ENCODE peak calls at places on chromosomes 13 and 19, in six cellular contexts. E, T, N, C, L and B are unnamed samples.

GRCh38 chr13:90696656-90697055 is 650.8 kb upstream of the MIR17HG start:
- DNase-seq in E (no peak), T (no peak), N (no peak), C (no peak), L (no peak), B (no peak)

GRCh38 chr19:45455707-45456499 is 11.9 kb upstream of the FOSB start:
- DNase-seq in E (peak; percentile 56), T (peak; percentile 51), N (peak; percentile 86), C (peak; percentile 84), L (peak; percentile 99), B (peak; percentile 97)

GRCh38 chr19:408441-409005 is 424 bp downstream of the C2CD4C start:
- DNase-seq in E (no peak), T (no peak), N (no peak), C (no peak), L (no peak), B (no peak)

GRCh38 chr19:45809643-45810159 is 5.4 kb downstream of the RSPH6A start:
- DNase-seq in E (no peak), T (no peak), N (no peak), C (no peak), L (peak; percentile 71), B (no peak)

GRCh38 chr13:75357576-75358295 is 124.2 kb downstream of the TBC1D4 start:
- DNase-seq in E (peak; percentile 93), T (peak; percentile 55), N (no peak), C (peak; percentile 16), L (peak; percentile 64), B (peak; percentile 51)

GRCh38 chr13:43289458-43290255 is 266.3 kb downstream of the DNAJC15 start:
- DNase-seq in E (no peak), T (no peak), N (no peak), C (no peak), L (peak; percentile 31), B (no peak)

GRCh38 chr13:30125422-30126073 is 181.8 kb downstream of the KATNAL1 start:
- DNase-seq in E (no peak), T (no peak), N (no peak), C (no peak), L (peak; percentile 94), B (peak; percentile 71)

GRCh38 chr19:1131718-1132552 is 28.1 kb downstream of the GPX4 start:
- DNase-seq in E (no peak), T (peak; percentile 83), N (peak; percentile 93), C (peak; percentile 89), L (peak; percentile 93), B (peak; percentile 71)

GRCh38 chr19:3095375-3096191 is 1.4 kb downstream of the GNA11 start:
- DNase-seq in E (peak; percentile 23), T (peak; percentile 61), N (peak; percentile 61), C (peak; percentile 64), L (peak; percentile 41), B (peak; percentile 48)

GRCh38 chr13:25116044-25116443 is 20.1 kb downstream of the PABPC3 start:
- DNase-seq in E (no peak), T (no peak), N (no peak), C (no peak), L (no peak), B (no peak)

GRCh38 chr13:113846639-113847318 is 17.1 kb downstream of the GAS6 start:
- DNase-seq in E (no peak), T (peak; percentile 42), N (peak; percentile 12), C (no peak), L (no peak), B (no peak)

GRCh38 chr13:79108914-79109643 is 297.0 kb downstream of the RBM26 start:
- DNase-seq in E (no peak), T (no peak), N (no peak), C (no peak), L (no peak), B (no peak)

GRCh38 chr13:77040835-77041234 is 13.9 kb upstream of the FBXL3 start:
- DNase-seq in E (no peak), T (no peak), N (no peak), C (no peak), L (no peak), B (no peak)

GRCh38 chr19:45508931-45509691 is 1.8 kb downstream of the VASP start:
- DNase-seq in E (peak; percentile 56), T (no peak), N (peak; percentile 81), C (peak; percentile 35), L (peak; percentile 74), B (peak; percentile 82)

GRCh38 chr13:60051754-60052153 is 112.0 kb downstream of the DIAPH3 start:
- DNase-seq in E (no peak), T (no peak), N (no peak), C (no peak), L (no peak), B (no peak)

GRCh38 chr13:39302855-39303254 is 264.6 kb downstream of the NHLRC3 start:
- DNase-seq in E (no peak), T (no peak), N (no peak), C (no peak), L (peak; percentile 25), B (no peak)